ENCODE peak calls at places on chromosomes 7 and 10, in five cellular contexts. W is RCC 7860, F is GM13976, H is T follicular helper cell, J is ELF-1. I is an unnamed sample.

GRCh38 chr7:19754521-19755116 is 18.8 kb downstream of the TMEM196 start:
- DNase-seq in W (peak), F (peak), J (peak), H (no peak), I (peak)

GRCh38 chr7:138963675-138964074 is 17.5 kb downstream of the KIAA1549 start:
- DNase-seq in W (no peak), H (no peak), F (no peak), J (no peak), I (no peak)

GRCh38 chr10:119269737-119270136 is 62.4 kb downstream of the GRK5 start:
- DNase-seq in J (no peak), F (no peak), W (no peak), H (no peak), I (no peak)

GRCh38 chr7:141201145-141201885 is 127.5 kb downstream of the TMEM178B start:
- DNase-seq in W (peak), F (no peak), H (no peak), J (no peak), I (no peak)

GRCh38 chr10:103145860-103146466 is 47.1 kb downstream of the NT5C2 start:
- DNase-seq in H (no peak), J (no peak), F (no peak), W (no peak), I (peak)

GRCh38 chr7:159112136-159113011 is 32.3 kb downstream of the VIPR2 start:
- DNase-seq in W (no peak), H (no peak), J (no peak), F (no peak), I (no peak)

GRCh38 chr10:1534820-1535219 is 202.5 kb downstream of the ADARB2 start:
- DNase-seq in H (no peak), J (no peak), F (no peak), W (no peak), I (no peak)

GRCh38 chr7:71272509-71273214 is 140.7 kb downstream of the GALNT17 start:
- DNase-seq in W (no peak), H (no peak), J (no peak), F (no peak), I (no peak)

GRCh38 chr10:112950714-112951348 is 784 bp downstream of the TCF7L2 start:
- DNase-seq in J (peak), F (peak), W (peak), H (peak), I (no peak)

GRCh38 chr7:108211382-108212201 is 81.4 kb upstream of the LAMB4 start:
- DNase-seq in J (peak), F (no peak), W (peak), H (no peak), I (no peak)

GRCh38 chr7:30858576-30858975 is 53.1 kb upstream of the AQP1 start:
- DNase-seq in W (no peak), J (no peak), F (no peak), H (no peak), I (no peak)

GRCh38 chr10:61548371-61548770 is 95.2 kb upstream of the TMEM26 start:
- DNase-seq in F (no peak), H (no peak), J (no peak), W (no peak), I (no peak)

GRCh38 chr7:34247468-34247867 is 342.1 kb downstream of the BMPER start:
- DNase-seq in J (no peak), H (no peak), W (peak), F (no peak), I (peak)

GRCh38 chr10:12501851-12502525 is 152.6 kb downstream of the CAMK1D start:
- DNase-seq in J (no peak), H (no peak), W (no peak), F (no peak), I (no peak)